ENCODE peak calls at places on chromosomes 1 and 21, in five cellular contexts. P, G, C, I and L are unnamed samples.

GRCh38 chr21:44911384-44912157 is 9.1 kb downstream of the ITGB2 start:
- DNase-seq in P (peak; percentile 72), I (no peak), C (peak; percentile 56), G (no peak), L (no peak)

GRCh38 chr1:76074321-76075187 is at the start of gene ST6GALNAC3:
- DNase-seq in C (peak; percentile 44), G (peak; percentile 83), I (peak; percentile 81), P (peak; percentile 90), L (peak; percentile 47)

GRCh38 chr21:41530366-41530765 is 22.4 kb upstream of the TMPRSS2 start:
- DNase-seq in C (no peak), G (no peak), I (no peak), P (no peak), L (no peak)

GRCh38 chr1:207823880-207824566 is 72.2 kb downstream of the CD46 start:
- DNase-seq in P (no peak), G (peak; percentile 54), I (peak; percentile 32), C (peak; percentile 97), L (peak; percentile 97)

GRCh38 chr1:65068202-65069011 is 79.6 kb upstream of the AK4 start:
- DNase-seq in G (no peak), P (no peak), C (no peak), I (no peak), L (peak; percentile 4)

GRCh38 chr21:35026617-35027557 is 22.2 kb downstream of the RUNX1 start:
- DNase-seq in P (peak; percentile 84), G (peak; percentile 71), I (peak; percentile 63), C (peak; percentile 31), L (peak; percentile 48)

GRCh38 chr1:32783851-32784250 is 33.3 kb downstream of the YARS1 start:
- DNase-seq in P (no peak), I (no peak), G (no peak), C (no peak), L (no peak)

GRCh38 chr1:61227857-61228557 is 145.6 kb downstream of the NFIA start:
- DNase-seq in I (no peak), P (no peak), C (no peak), G (no peak), L (no peak)

DNA sequence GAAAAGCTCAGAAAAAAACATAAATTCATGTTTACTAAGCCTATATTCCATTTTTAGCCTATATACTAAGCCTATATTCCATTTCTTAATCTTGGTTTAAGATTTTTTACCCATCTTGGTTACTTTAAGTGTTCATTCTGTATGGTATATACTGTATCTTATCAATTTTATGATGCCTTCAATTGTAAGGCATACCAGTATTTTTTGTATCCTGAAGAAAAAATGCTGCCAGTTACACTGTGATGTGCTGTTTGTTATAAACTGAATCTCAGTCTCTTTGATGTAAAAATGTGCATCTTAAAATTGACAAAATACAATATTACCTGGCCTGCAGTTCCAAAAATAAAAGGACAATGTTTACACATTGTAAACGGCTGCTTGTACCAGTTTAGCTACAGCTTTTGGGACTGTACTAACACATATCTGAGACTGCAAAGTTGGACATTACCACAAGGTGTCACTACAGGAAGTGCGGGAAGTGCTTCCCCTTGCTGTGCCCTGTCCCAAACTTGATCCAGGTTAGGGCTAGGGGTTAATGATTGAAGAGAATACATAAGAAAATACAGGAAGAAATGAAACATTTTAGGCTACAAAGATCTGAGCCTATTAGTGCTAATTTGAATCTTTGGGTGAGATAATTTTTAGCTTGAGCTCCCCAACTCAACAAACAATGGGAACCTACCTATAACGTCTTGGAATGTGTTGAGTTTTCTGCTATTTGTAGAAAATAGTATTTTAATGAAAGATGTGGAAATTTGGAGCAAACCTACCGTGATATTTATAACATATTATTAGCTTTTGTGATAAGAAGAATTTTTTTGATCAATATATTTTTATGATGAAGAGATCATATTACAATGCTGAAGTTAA is 108.9 kb downstream of the LBR start:
- DNase-seq in G (no peak), I (no peak), C (peak; percentile 67), P (peak; percentile 27), L (peak; percentile 36)
- TF ChIP-seq USF2 in G (no peak), I (no peak), C (no peak), P (no peak), L (no peak)

GRCh38 chr1:211529453-211529852 is 37.5 kb upstream of the RD3 start:
- DNase-seq in C (no peak), P (no peak), I (no peak), G (no peak), L (no peak)
- TF ChIP-seq USF2 in C (no peak), P (no peak), I (no peak), G (no peak), L (no peak)

GRCh38 chr1:16204634-16205332 is 7.7 kb downstream of the ARHGEF19 start:
- DNase-seq in C (peak; percentile 21), P (peak; percentile 42), G (peak; percentile 78), I (peak; percentile 74), L (no peak)
- TF ChIP-seq USF2 in C (no peak), P (no peak), G (no peak), I (no peak), L (no peak)

GRCh38 chr1:150530491-150531159 is 15.1 kb downstream of the FALEC start:
- DNase-seq in C (no peak), P (no peak), G (no peak), I (no peak), L (no peak)

GRCh38 chr1:150528196-150528595 is 12.6 kb downstream of the FALEC start:
- DNase-seq in P (no peak), G (no peak), I (no peak), C (no peak), L (peak; percentile 86)

GRCh38 chr1:150525348-150525747 is 9.8 kb downstream of the FALEC start:
- DNase-seq in G (no peak), P (no peak), C (no peak), I (no peak), L (no peak)

GRCh38 chr1:150532860-150533259 is 16.3 kb upstream of the ADAMTSL4 start:
- DNase-seq in C (no peak), I (no peak), P (no peak), G (no peak), L (no peak)

GRCh38 chr1:150528997-150529396 is 13.4 kb downstream of the FALEC start:
- DNase-seq in G (no peak), P (no peak), C (no peak), I (no peak), L (peak; percentile 81)
- TF ChIP-seq USF2 in G (no peak), P (no peak), C (no peak), I (no peak), L (no peak)

GRCh38 chr1:173474097-173474779 is 2.9 kb upstream of the PRDX6 start:
- DNase-seq in C (no peak), I (no peak), P (no peak), G (no peak), L (peak; percentile 7)
- TF ChIP-seq USF2 in C (no peak), I (no peak), P (no peak), G (no peak), L (no peak)

DNA sequence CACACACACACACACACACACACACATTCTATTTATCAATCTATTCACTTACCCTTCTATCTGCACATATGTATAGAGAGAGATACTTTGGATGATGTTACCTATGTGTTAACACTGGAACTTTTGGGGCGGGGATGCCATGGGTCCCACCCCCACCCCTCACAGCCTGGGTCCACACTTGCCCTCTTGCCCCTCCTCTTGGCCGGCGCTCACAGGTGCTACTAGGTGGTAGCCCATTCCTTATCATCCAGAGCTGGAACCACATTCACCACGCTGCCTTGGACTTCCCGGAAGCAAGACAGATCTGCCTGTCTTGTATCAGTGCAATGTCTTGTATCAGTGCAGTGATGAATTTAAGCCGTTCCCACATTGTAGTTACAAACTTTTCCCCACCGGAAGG is 85.1 kb downstream of the LBR start:
- DNase-seq in C (no peak), P (no peak), G (no peak), I (no peak), L (no peak)
- TF ChIP-seq USF2 in C (no peak), P (no peak), G (no peak), I (no peak), L (no peak)